ENCODE peak calls at places on chromosomes 1 and 21, in five cellular contexts. L, G, C, O and J are unnamed samples.

GRCh38 chr1:54370287-54371003 is 35.7 kb downstream of the SSBP3 start:
- DNase-seq in L (no peak), G (no peak), C (no peak), O (no peak), J (no peak)

GRCh38 chr1:151175910-151176309 is at the start of gene TMOD4:
- DNase-seq in L (peak), G (no peak), C (no peak), O (no peak), J (no peak)

GRCh38 chr1:220224611-220225124 is 47.6 kb downstream of the RAB3GAP2 start:
- DNase-seq in L (peak), G (no peak), C (no peak), O (no peak), J (no peak)

GRCh38 chr1:228402638-228403025 is 4.0 kb downstream of the TRIM11 start:
- DNase-seq in L (no peak), G (no peak), C (no peak), O (no peak), J (no peak)

GRCh38 chr1:216325946-216326345 is 97.3 kb downstream of the USH2A start:
- DNase-seq in L (no peak), G (no peak), C (no peak), O (no peak), J (no peak)

GRCh38 chr1:160911441-160911840 is 26.5 kb upstream of the ITLN1 start:
- DNase-seq in L (no peak), G (no peak), C (no peak), O (no peak), J (no peak)

GRCh38 chr1:165612062-165612461 is 19.0 kb upstream of the MGST3 start:
- DNase-seq in L (no peak), G (no peak), C (no peak), O (no peak), J (no peak)

GRCh38 chr1:65992160-65993046 is 199.7 kb downstream of the PDE4B start:
- DNase-seq in L (peak), G (peak), C (no peak), O (no peak), J (no peak)

GRCh38 chr21:36059823-36060158 is 535 bp downstream of the SETD4 start:
- DNase-seq in L (no peak), G (no peak), C (no peak), O (no peak), J (no peak)

GRCh38 chr1:58251415-58252073 is 295.0 kb downstream of the OMA1 start:
- DNase-seq in L (peak), G (peak), C (no peak), O (peak), J (no peak)

GRCh38 chr1:117093091-117093534 is 28.4 kb downstream of the TRIM45 start:
- DNase-seq in L (peak), G (no peak), C (peak), O (no peak), J (peak)

GRCh38 chr1:50538476-50538875 is 115.2 kb upstream of the DMRTA2 start:
- DNase-seq in L (no peak), G (no peak), C (no peak), O (no peak), J (no peak)

GRCh38 chr1:90211101-90211500 is 216.2 kb downstream of the ZNF326 start:
- DNase-seq in L (no peak), G (no peak), C (no peak), O (no peak), J (no peak)

GRCh38 chr21:40844935-40845334 is 2.0 kb downstream of the DSCAM start:
- DNase-seq in L (no peak), G (no peak), C (no peak), O (no peak), J (no peak)

GRCh38 chr1:164092603-164093353 is 466.2 kb upstream of the PBX1 start:
- DNase-seq in L (peak), G (no peak), C (no peak), O (no peak), J (no peak)

GRCh38 chr1:119091618-119092017 is 48.8 kb downstream of the WARS2 start:
- DNase-seq in L (no peak), G (no peak), C (no peak), O (no peak), J (no peak)

GRCh38 chr21:31618696-31619430 is 40.6 kb upstream of the SOD1 start:
- DNase-seq in L (no peak), G (no peak), C (no peak), O (peak), J (no peak)

GRCh38 chr1:15418811-15419515 is 9.3 kb downstream of the EFHD2 start:
- DNase-seq in L (no peak), G (no peak), C (no peak), O (no peak), J (no peak)

GRCh38 chr1:48341221-48341620 is 118.7 kb downstream of the SLC5A9 start:
- DNase-seq in L (no peak), G (no peak), C (no peak), O (no peak), J (no peak)

GRCh38 chr1:183264132-183264531 is 78.1 kb downstream of the LAMC2 start:
- DNase-seq in L (no peak), G (no peak), C (no peak), O (no peak), J (no peak)

GRCh38 chr1:233614743-233615521 is 1.0 kb downstream of the KCNK1 start:
- DNase-seq in L (peak), G (no peak), C (no peak), O (peak), J (no peak)

GRCh38 chr1:76023669-76024407 is 50.7 kb upstream of the ST6GALNAC3 start:
- DNase-seq in L (no peak), G (no peak), C (no peak), O (peak), J (no peak)

GRCh38 chr1:165161130-165161529 is 195.4 kb downstream of the LMX1A start:
- DNase-seq in L (no peak), G (no peak), C (no peak), O (no peak), J (no peak)

GRCh38 chr1:176604461-176604860 is 141.5 kb downstream of the PAPPA2 start:
- DNase-seq in L (no peak), G (no peak), C (no peak), O (no peak), J (no peak)

GRCh38 chr1:161498646-161499045 is 6.6 kb upstream of the FCGR2A start:
- DNase-seq in L (no peak), G (no peak), C (no peak), O (no peak), J (no peak)

GRCh38 chr1:172397221-172397620 is 23.3 kb upstream of the C1orf105 start:
- DNase-seq in L (no peak), G (no peak), C (no peak), O (peak), J (no peak)

GRCh38 chr1:111735858-111736544 is 3.2 kb downstream of the INKA2 start:
- DNase-seq in L (peak), G (no peak), C (no peak), O (no peak), J (no peak)

GRCh38 chr1:165841582-165842362 is 14.4 kb downstream of the UCK2 start:
- DNase-seq in L (no peak), G (no peak), C (no peak), O (peak), J (no peak)

GRCh38 chr1:21594935-21595897 is 73.9 kb downstream of the RAP1GAP start:
- DNase-seq in L (peak), G (peak), C (no peak), O (peak), J (peak)

GRCh38 chr1:35499652-35500176 is 57.5 kb downstream of the KIAA0319L start:
- DNase-seq in L (no peak), G (no peak), C (no peak), O (no peak), J (no peak)

GRCh38 chr1:48627467-48627866 is 149.2 kb downstream of the BEND5 start:
- DNase-seq in L (no peak), G (no peak), C (no peak), O (no peak), J (no peak)

DNA sequence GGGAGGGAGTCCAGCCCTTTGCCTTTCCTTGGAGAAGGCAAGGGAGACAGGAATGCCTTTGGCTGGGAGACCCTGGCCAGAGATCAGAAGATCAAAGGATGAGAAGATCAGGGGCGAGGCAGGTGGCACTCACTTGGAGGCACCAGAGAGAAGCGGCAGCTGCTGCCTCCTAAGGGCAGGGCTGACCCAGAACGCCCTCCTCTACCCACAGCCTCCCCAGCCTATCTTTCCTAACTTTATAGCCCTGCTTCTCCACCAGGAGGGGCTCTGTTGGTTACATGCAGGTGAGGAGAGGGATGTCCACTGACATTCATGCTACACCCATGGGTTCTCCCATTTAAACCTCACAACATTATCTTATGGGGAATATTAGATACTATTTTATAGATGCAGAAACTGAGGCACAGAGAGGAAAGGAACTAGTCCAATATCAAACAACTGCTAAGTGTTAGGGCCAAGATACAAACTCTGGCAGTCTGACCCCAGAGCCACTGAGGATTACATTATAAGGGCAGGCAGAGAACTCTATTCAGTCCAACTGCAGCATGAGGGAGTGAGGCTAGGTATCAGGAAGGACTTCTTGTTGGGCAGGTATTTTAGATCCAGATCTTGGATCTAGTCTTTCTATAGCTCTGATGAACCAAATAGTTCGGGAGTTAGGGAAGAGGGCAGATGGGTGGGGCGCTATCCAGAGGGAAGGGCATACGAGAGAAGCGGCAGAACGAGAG is 19.9 kb downstream of the LGR6 start:
- DNase-seq in L (peak), G (no peak), C (no peak), O (no peak), J (no peak)
- TF ChIP-seq CTCF in L (peak), G (peak), C (no peak), O (no peak), J (peak)

DNA sequence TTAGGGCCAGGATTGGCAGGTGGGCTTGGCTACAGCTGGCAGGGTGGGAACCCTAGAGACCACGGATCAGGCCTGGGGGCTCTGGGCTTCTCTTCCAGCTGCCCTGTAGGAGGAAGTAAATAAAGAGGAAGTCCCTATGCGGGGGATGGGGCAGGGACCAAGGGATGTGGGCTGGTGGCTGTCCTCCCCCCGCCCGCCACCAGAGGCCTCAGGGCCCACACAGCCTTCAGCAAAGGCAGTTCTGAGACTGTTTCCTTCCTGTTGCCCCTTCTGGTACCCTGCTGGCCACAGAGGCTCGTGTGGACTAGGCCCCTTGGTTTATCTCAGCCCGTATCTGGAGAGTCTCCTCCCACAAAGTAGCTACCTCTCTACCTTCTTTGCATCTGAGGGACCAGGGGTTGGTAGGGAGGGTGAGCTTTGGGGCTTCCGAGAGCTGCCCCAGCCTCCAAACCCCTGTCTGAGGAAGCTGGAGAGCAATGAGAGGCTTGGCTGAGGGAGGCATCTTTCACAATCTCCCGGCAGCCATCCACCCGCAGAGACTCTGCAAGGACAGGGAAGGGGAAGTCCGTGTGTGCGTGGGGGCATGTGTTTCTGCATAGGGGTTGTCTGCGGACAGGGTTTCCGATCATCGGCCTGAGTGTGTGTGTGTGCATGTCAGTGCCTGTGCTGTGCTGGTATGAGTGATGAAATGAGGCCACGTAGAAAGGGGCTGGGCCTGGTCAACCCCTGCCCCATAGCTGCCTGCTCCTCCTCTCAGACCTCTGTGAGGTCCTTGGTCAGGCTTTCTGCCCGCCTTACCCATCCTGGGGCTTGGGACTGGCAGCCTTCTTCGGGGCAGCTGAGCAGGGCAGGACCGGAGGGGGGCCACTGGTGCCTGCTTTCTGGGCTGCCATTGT is 12.5 kb downstream of the RPS6KA1 start:
- DNase-seq in L (peak), G (peak), C (no peak), O (peak), J (peak)
- TF ChIP-seq CTCF in L (peak), G (peak), C (peak), O (peak), J (no peak)

GRCh38 chr1:8016244-8017241 is 9.6 kb downstream of the ERRFI1 start:
- DNase-seq in L (no peak), G (no peak), C (no peak), O (peak), J (no peak)
- TF ChIP-seq CTCF in L (no peak), G (peak), C (no peak), O (no peak), J (no peak)

GRCh38 chr1:24112381-24113169 is 640 bp upstream of the MYOM3 start:
- DNase-seq in L (peak), G (no peak), C (no peak), O (peak), J (peak)
- TF ChIP-seq CTCF in L (peak), G (peak), C (peak), O (peak), J (peak)

GRCh38 chr1:2786329-2787162 is 14.9 kb downstream of the TTC34 start:
- DNase-seq in L (peak), G (no peak), C (no peak), O (peak), J (no peak)
- TF ChIP-seq CTCF in L (peak), G (no peak), C (peak), O (peak), J (no peak)

GRCh38 chr1:29245876-29246275 is 9.6 kb downstream of the PTPRU start:
- DNase-seq in L (no peak), G (no peak), C (no peak), O (no peak), J (no peak)
- TF ChIP-seq CTCF in L (peak), G (peak), C (peak), O (peak), J (peak)

GRCh38 chr1:10598088-10598712 is 123.5 kb downstream of the PEX14 start:
- DNase-seq in L (no peak), G (no peak), C (no peak), O (no peak), J (no peak)
- TF ChIP-seq CTCF in L (peak), G (no peak), C (no peak), O (no peak), J (no peak)